ENCODE peak calls at places on chromosomes 2 and 18, in six cellular contexts. S is cardiac fibroblast, L is PC-3, T is K562, D is ovary, E is ascending aorta. R is an unnamed sample.

GRCh38 chr2:1688161-1688560 is 56.2 kb downstream of the PXDN start:
- DNase-seq in S (no peak), L (no peak), T (no peak), D (no peak), E (no peak), R (no peak)

GRCh38 chr2:239279508-239280295 is 121.1 kb downstream of the HDAC4 start:
- DNase-seq in S (peak), L (no peak), T (no peak), D (peak), E (no peak), R (no peak)

GRCh38 chr2:205425069-205425468 is 257.2 kb upstream of the NRP2 start:
- DNase-seq in S (no peak), L (no peak), T (no peak), D (no peak), E (no peak), R (no peak)

GRCh38 chr2:122960727-122961641 is 1064.1 kb upstream of the CNTNAP5 start:
- DNase-seq in S (peak), L (peak), T (no peak), D (no peak), E (no peak), R (peak)

GRCh38 chr18:5431836-5432575 is 111.8 kb downstream of the EPB41L3 start:
- DNase-seq in S (no peak), L (peak), T (no peak), D (no peak), E (no peak), R (no peak)

GRCh38 chr2:240963065-240963375 is 35.4 kb upstream of the SNED1 start:
- DNase-seq in S (no peak), L (no peak), T (no peak), D (no peak), E (no peak), R (no peak)

GRCh38 chr18:54388203-54389142 is 30.8 kb downstream of the C18orf54 start:
- DNase-seq in S (peak), L (peak), T (peak), D (no peak), E (no peak), R (peak)

GRCh38 chr2:116510117-116510671 is 1304.3 kb upstream of the DDX18 start:
- DNase-seq in S (peak), L (peak), T (peak), D (no peak), E (no peak), R (peak)

GRCh38 chr18:60794802-60795201 is 422.2 kb upstream of the MC4R start:
- DNase-seq in S (no peak), L (no peak), T (no peak), D (no peak), E (no peak), R (no peak)

GRCh38 chr2:15563227-15564100 is 2.3 kb upstream of the NBAS start:
- DNase-seq in S (no peak), L (no peak), T (peak), D (no peak), E (no peak), R (no peak)

GRCh38 chr2:28956890-28957289 is 24.2 kb upstream of the TOGARAM2 start:
- DNase-seq in S (peak), L (peak), T (peak), D (no peak), E (no peak), R (peak)

GRCh38 chr2:204124140-204124750 is 187.7 kb downstream of the ICOS start:
- DNase-seq in S (no peak), L (no peak), T (no peak), D (no peak), E (no peak), R (no peak)

DNA sequence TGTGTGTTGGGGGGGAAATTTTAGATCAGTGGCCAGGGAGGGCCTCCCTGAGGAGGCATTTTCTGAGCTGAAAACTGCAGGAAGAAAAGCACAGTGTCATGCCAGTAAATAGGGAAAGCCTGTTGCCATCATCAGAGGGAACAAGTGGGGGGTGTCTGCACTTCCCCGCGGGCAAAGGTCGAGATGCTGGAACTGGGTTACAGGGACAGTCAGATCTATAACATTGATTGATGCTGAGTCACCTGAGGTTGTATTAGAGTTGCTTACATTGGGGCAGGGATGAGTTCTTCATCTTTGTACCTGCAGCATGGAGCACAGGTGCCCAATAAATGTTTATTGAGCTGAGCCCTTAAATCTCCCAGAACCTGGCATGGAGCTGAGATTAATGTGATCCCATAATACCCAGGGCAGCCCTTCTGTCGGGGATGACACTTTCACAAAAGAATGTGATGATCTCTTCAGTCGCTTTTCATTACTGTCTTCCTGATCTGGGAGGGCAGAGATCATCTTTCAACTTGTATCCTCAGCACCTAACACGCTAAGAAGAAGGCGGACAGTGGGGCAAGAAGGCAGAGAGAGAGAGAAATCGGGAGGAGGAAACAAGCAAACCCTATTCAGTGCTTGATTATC is 5.9 kb upstream of the RNF152 start:
- DNase-seq in S (no peak), L (peak), T (no peak), D (no peak), E (no peak), R (no peak)
- H3K4me3 ChIP-seq in S (no peak), L (no peak), T (no peak), D (no peak), E (no peak), R (no peak)

GRCh38 chr2:43524180-43524965 is 71.5 kb downstream of the THADA start:
- DNase-seq in S (no peak), L (peak), T (no peak), D (no peak), E (no peak), R (no peak)

GRCh38 chr2:43531251-43531650 is 64.6 kb downstream of the THADA start:
- DNase-seq in S (no peak), L (no peak), T (no peak), D (no peak), E (no peak), R (no peak)

GRCh38 chr2:43522177-43522576 is 73.7 kb downstream of the THADA start:
- DNase-seq in S (no peak), L (no peak), T (no peak), D (no peak), E (no peak), R (no peak)

GRCh38 chr2:43525506-43525905 is 70.3 kb downstream of the THADA start:
- DNase-seq in S (no peak), L (no peak), T (no peak), D (no peak), E (no peak), R (no peak)

DNA sequence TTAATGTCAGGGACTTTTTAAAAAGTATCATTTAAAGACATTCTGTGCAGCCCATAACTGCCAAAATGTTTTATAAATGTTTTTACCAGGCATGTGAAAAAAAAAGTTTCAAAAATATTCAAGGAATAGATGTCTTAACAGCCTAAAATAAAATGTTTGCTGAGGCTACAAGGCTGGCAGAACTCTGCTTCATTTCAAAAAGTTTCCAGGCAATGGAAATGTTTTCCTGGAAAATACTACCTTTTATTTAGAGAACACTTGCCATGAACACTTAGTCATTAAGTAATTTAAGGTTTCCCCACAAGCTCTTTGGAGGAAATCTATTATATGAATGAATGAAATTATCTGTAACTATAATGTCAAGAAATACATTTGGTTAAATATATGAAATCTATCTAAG is 68.8 kb downstream of the THADA start:
- DNase-seq in S (no peak), L (no peak), T (no peak), D (no peak), E (no peak), R (no peak)
- TF ChIP-seq CTCF in S (no peak), L (no peak), T (no peak), D (no peak), E (no peak), R (no peak)

GRCh38 chr18:3457261-3457724 is 7.3 kb downstream of the TGIF1 start:
- DNase-seq in S (no peak), L (no peak), T (no peak), D (no peak), E (no peak), R (no peak)

GRCh38 chr18:3458378-3458777 is 8.4 kb downstream of the TGIF1 start:
- DNase-seq in S (no peak), L (peak), T (no peak), D (no peak), E (no peak), R (no peak)

GRCh38 chr18:3460823-3461398 is 10.9 kb downstream of the TGIF1 start:
- DNase-seq in S (no peak), L (no peak), T (no peak), D (no peak), E (no peak), R (no peak)

GRCh38 chr18:3461704-3462103 is 11.7 kb downstream of the TGIF1 start:
- DNase-seq in S (no peak), L (no peak), T (no peak), D (no peak), E (no peak), R (no peak)

GRCh38 chr18:3458952-3459853 is 9.2 kb downstream of the TGIF1 start:
- DNase-seq in S (peak), L (peak), T (no peak), D (no peak), E (no peak), R (peak)
- H3K4me3 ChIP-seq in S (no peak), L (peak), T (no peak), D (no peak), E (no peak), R (no peak)

DNA sequence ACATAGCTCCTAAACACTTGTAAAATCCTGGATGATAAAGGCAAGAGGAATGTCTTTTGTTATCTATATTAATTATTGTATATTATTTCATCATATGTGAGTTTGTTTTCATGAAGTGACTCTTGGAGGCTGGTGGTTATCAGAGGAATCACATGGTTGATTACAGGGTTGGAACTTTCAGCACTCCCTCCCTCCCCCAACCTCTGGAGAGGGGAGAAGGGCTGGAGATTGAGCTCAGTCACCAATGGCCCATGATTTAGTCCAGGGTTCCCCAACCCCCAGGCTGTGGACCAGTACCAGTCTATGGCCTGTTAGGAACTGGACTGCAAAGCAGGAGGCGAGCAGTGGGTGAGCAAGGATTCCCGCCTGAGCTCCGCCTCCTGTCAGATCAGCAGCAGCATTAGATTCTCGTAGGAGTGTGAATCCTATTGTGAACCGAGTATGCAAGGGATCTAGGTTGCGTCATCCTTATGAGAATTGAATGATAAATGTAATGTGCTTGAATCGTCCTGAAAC is 37.7 kb downstream of the FBXO48 start:
- DNase-seq in S (peak), L (no peak), T (peak), D (no peak), E (no peak), R (peak)
- TF ChIP-seq CTCF in S (no peak), L (no peak), T (no peak), D (no peak), E (no peak), R (no peak)

R was measured in fibroblast of pulmonary artery.